ENCODE peak calls at places on chromosomes 7 and 10, in four cellular contexts. M, R, Y and X are unnamed samples.

GRCh38 chr7:38858281-38858884 is 50.6 kb downstream of the VPS41 start:
- DNase-seq in Y (no peak), R (no peak), M (no peak), X (no peak)

GRCh38 chr10:35613597-35614226 is 8.6 kb downstream of the GJD4 start:
- DNase-seq in R (no peak), Y (peak), M (no peak), X (no peak)

GRCh38 chr7:132321387-132321786 is 254.9 kb downstream of the PLXNA4 start:
- DNase-seq in R (no peak), M (no peak), Y (peak), X (no peak)

GRCh38 chr10:35225204-35225603 is 98.6 kb downstream of the CREM start:
- DNase-seq in Y (no peak), M (no peak), R (no peak), X (no peak)

GRCh38 chr10:69728335-69728861 is 73.3 kb upstream of the COL13A1 start:
- DNase-seq in Y (no peak), M (peak), R (no peak), X (no peak)

GRCh38 chr10:119633538-119634218 is 17.5 kb upstream of the BAG3 start:
- DNase-seq in Y (no peak), R (no peak), M (no peak), X (no peak)

GRCh38 chr7:34735526-34735925 is 77.5 kb downstream of the NPSR1 start:
- DNase-seq in R (no peak), Y (no peak), M (no peak), X (no peak)

GRCh38 chr10:132403511-132404168 is 6.6 kb downstream of the PWWP2B start:
- DNase-seq in M (peak), Y (no peak), R (no peak), X (no peak)

GRCh38 chr7:8151161-8151560 is 110.8 kb downstream of the ICA1 start:
- DNase-seq in R (no peak), Y (no peak), M (no peak), X (no peak)

GRCh38 chr7:33961948-33962347 is 56.6 kb downstream of the BMPER start:
- DNase-seq in Y (no peak), R (no peak), M (no peak), X (peak)

GRCh38 chr7:115869225-115869624 is 161.3 kb downstream of the TFEC start:
- DNase-seq in M (no peak), Y (no peak), R (no peak), X (no peak)

GRCh38 chr7:131961281-131961680 is 404.9 kb upstream of the PODXL start:
- DNase-seq in Y (no peak), R (no peak), M (peak), X (no peak)

DNA sequence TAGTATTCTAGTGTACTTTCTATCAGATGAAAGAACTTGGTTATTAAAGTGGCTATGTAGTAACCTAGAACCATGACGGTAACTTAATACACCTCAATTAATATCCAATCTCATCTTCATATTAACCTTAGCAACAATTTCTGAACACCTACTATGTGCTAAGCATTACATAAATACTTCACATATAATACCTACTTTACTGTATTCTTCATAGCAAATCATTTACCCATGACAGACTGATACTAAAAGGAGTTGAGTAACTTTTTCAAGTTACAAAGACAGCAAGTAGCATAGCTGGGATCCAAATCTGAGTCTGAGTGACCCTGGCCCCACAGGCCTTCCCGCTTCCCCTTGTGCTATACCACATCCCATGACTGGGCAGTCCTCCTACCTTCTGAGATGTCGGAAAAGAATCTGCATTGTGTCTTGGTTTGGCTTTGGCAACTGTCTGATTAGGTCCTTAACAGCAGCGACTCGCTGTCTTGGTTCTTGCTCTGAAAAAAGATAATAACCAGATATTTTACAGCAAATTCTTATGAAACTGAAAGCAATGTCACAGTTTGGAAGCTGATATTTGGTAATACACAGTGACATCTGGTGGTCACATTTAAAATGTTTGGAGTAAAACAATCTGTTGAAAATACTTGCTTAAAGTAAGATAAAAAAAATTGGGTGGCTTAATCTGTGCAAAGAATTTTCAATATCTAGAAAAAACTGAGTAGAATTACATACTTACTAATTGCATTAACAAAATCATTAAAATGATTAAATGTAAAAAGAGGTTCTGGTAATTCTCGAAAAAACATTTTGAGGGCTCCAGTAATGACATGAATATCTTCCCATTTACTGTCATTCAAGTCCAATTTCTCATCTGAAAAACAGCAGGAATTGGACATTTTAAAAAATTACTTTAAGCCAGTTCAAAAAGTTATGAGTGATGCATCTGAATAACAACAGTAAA is 120.1 kb downstream of the ARHGAP12 start:
- DNase-seq in M (peak), R (no peak), Y (peak), X (no peak)
- TF ChIP-seq CTCF in M (peak), R (peak), Y (no peak), X (peak)

DNA sequence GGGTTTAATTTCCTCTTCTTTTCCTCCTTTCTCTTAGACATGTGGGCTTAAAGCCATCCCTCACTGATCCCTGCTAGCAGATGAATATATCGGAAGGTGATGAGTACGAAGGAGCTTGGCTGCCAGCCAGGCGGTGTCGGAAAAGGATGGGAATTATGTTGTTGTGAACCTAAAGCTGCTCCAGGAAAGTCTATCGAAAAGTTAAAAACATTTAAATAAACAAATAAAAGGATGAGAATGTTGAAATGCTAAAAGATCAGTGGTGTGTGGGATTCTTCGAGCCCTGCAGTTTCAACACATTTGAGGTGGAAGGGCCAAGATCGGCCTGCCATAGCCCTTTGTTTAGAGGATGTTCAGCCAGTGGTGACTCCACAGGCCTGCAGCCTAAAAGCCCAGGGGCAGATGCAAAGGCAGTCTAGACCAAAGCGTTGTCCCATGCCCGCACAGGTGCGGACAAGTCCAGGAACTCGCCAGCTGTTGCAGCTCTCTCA is 107.9 kb downstream of the JCAD start:
- DNase-seq in R (no peak), M (no peak), Y (no peak), X (no peak)
- TF ChIP-seq CTCF in R (no peak), M (no peak), Y (no peak), X (no peak)

GRCh38 chr10:63003816-63004453 is 129.2 kb upstream of the NRBF2 start:
- DNase-seq in Y (no peak), R (no peak), M (peak), X (no peak)
- TF ChIP-seq CTCF in Y (no peak), R (no peak), M (peak), X (peak)

GRCh38 chr10:3108575-3109105 is 41.3 kb downstream of the PFKP start:
- DNase-seq in M (no peak), Y (no peak), R (no peak), X (no peak)
- TF ChIP-seq CTCF in M (no peak), Y (no peak), R (no peak), X (no peak)

DNA sequence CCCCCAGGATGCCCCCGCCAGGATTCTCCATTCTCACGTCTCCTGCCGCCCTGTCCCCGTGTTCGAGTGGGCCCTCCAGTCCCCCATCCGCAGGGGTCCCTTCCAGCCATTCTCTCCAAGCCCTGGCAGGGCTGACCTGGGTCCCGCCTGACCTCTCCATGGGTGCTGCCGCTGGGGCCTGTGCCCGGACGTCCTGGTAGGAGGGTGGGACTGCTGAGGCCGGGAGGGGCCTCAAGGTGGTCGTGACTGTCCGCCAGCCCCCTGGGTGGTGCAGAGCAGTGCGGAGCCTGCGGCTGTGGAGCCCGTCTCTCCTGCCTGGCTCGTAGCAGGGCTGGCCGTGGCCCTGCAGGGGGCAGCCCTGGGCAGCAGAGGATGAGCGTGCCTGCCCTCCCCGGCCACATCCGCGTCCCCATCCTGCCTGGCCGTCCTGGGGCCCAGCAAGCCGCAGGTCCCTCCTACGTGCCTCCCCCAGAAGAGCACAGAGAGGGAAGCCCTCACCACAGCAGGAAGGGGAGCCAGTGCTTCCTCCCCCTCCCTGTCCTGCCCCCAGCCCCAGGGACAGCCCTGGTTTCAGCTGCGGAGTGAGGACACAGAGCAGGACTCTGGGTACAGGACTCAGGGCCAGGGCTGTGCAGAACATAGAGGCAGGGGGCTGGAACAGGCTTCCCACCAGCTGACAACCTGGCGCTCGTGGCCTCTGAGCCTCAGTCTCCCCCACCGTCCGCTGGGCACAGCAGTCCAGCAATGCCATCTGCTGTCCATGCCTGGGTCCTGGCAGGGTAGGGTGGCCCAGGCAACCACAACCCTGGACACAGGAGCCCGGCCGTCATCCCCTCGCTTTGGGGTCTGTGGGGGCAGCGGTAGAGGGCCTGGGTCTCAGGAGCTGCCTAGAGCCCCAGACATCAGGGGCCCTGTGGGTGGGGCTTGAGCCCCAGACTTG is 1.5 kb upstream of the GRIFIN start:
- DNase-seq in Y (peak), M (peak), R (peak), X (no peak)
- TF ChIP-seq CTCF in Y (peak), M (peak), R (peak), X (peak)

DNA sequence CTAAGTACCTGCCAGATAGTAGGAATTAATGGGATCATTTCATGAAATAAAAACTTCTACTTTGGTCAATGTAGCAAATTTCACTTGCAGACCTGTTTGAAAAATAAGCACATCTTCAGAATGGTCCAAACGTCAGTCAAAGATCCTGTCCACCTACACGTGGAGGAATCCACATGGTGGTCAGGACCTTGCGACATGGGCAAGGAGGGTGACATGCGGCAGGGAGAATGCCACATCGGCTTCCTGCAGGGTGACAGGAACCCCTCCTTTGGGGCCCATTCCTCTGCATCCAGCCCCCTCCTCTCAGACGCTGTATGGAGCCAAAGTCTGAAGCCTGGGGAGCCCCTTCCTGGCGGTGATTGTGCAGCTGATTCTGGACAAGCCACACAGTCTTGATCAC is 95.5 kb upstream of the MGMT start:
- DNase-seq in M (no peak), Y (no peak), R (no peak), X (peak)
- TF ChIP-seq CTCF in M (no peak), Y (no peak), R (no peak), X (no peak)

GRCh38 chr10:21388541-21389068 is 136.9 kb downstream of the SKIDA1 start:
- DNase-seq in Y (no peak), R (no peak), M (no peak), X (no peak)

GRCh38 chr10:21385996-21386620 is 139.4 kb downstream of the SKIDA1 start:
- DNase-seq in R (no peak), M (no peak), Y (no peak), X (no peak)
- TF ChIP-seq CTCF in R (no peak), M (peak), Y (no peak), X (no peak)

GRCh38 chr7:50069613-50070012 is 23.4 kb downstream of the ZPBP start:
- DNase-seq in R (peak), Y (peak), M (peak), X (no peak)

GRCh38 chr7:50073093-50073492 is 20.0 kb downstream of the ZPBP start:
- DNase-seq in Y (no peak), M (no peak), R (no peak), X (no peak)

GRCh38 chr7:50068850-50069551 is 24.0 kb downstream of the ZPBP start:
- DNase-seq in R (no peak), M (peak), Y (peak), X (no peak)

GRCh38 chr7:50068026-50068425 is 25.0 kb downstream of the ZPBP start:
- DNase-seq in R (no peak), Y (peak), M (no peak), X (no peak)
- TF ChIP-seq CTCF in R (no peak), Y (peak), M (peak), X (no peak)

DNA sequence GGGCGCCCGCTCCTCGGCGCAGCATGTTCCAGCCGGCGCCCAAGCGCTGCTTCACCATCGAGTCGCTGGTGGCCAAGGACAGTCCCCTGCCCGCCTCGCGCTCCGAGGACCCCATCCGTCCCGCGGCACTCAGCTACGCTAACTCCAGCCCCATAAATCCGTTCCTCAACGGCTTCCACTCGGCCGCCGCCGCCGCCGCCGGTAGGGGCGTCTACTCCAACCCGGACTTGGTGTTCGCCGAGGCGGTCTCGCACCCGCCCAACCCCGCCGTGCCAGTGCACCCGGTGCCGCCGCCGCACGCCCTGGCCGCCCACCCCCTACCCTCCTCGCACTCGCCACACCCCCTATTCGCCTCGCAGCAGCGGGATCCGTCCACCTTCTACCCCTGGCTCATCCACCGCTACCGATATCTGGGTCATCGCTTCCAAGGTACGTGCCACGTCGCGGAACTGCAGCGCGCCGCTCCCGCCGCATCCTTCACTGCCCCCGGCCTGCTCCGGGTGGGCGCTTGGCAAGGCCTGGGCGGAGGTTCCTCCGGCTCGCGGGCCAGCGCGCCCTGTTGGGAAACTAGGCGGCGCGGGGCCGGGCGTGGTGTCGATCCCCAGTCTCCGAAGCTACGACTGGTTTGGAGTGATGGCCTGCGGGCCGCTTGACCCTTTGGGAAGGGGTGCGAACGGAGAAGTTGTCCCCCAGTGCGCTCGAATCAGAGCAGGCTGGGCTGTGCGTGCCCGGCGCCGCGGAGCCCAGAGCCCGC is 876 bp downstream of the EMX2 start:
- DNase-seq in R (no peak), Y (no peak), M (peak), X (no peak)
- TF ChIP-seq CTCF in R (no peak), Y (no peak), M (peak), X (no peak)